ENCODE peak calls at places on chromosomes 1 and 21, in eight cellular contexts. One of them, this sample, is unnamed.

GRCh38 chr21:26597981-26598380 is 24.9 kb upstream of the CYYR1 start:
- DNase-seq in mucosa of descending colon: no peak
- DNase-seq in astrocyte of the spinal cord: no peak
- DNase-seq in Caco-2: no peak
- DNase-seq in uterus: no peak
- DNase-seq in HFF-Myc: no peak
- DNase-seq in transverse colon: no peak
- DNase-seq in hepatocyte: no peak
- DNase-seq in this sample: no peak

GRCh38 chr1:152050886-152051764 is 14.3 kb upstream of the S100A11 start:
- DNase-seq in mucosa of descending colon: no peak
- DNase-seq in astrocyte of the spinal cord: no peak
- DNase-seq in Caco-2: no peak
- DNase-seq in uterus: no peak
- DNase-seq in HFF-Myc: no peak
- DNase-seq in transverse colon: no peak
- DNase-seq in hepatocyte: no peak
- DNase-seq in this sample: no peak

GRCh38 chr1:204286841-204287387 is 72.8 kb downstream of the PLEKHA6 start:
- DNase-seq in mucosa of descending colon: no peak
- DNase-seq in astrocyte of the spinal cord: no peak
- DNase-seq in Caco-2: peak; percentile 60
- DNase-seq in uterus: no peak
- DNase-seq in HFF-Myc: no peak
- DNase-seq in transverse colon: peak; percentile 35
- DNase-seq in hepatocyte: peak; percentile 50
- DNase-seq in this sample: no peak

GRCh38 chr1:57316291-57316690 is 107.6 kb downstream of the DAB1 start:
- DNase-seq in mucosa of descending colon: no peak
- DNase-seq in astrocyte of the spinal cord: no peak
- DNase-seq in Caco-2: no peak
- DNase-seq in uterus: no peak
- DNase-seq in HFF-Myc: no peak
- DNase-seq in transverse colon: no peak
- DNase-seq in hepatocyte: no peak
- DNase-seq in this sample: no peak

GRCh38 chr21:26846036-26846931 is 1.1 kb upstream of the ADAMTS1 start:
- DNase-seq in mucosa of descending colon: peak; percentile 62
- DNase-seq in astrocyte of the spinal cord: peak; percentile 71
- DNase-seq in Caco-2: no peak
- DNase-seq in uterus: peak; percentile 91
- DNase-seq in HFF-Myc: no peak
- DNase-seq in transverse colon: peak; percentile 63
- DNase-seq in hepatocyte: peak; percentile 90
- DNase-seq in this sample: no peak

GRCh38 chr1:47507921-47508894 is 70.4 kb downstream of the FOXD2 start:
- DNase-seq in mucosa of descending colon: peak; percentile 69
- DNase-seq in astrocyte of the spinal cord: no peak
- DNase-seq in Caco-2: peak; percentile 73
- DNase-seq in uterus: peak; percentile 24
- DNase-seq in HFF-Myc: no peak
- DNase-seq in transverse colon: peak; percentile 42
- DNase-seq in hepatocyte: peak; percentile 55
- DNase-seq in this sample: no peak

GRCh38 chr1:153494976-153495535 is 34.6 kb upstream of the S100A7 start:
- DNase-seq in mucosa of descending colon: peak; percentile 81
- DNase-seq in astrocyte of the spinal cord: peak; percentile 59
- DNase-seq in Caco-2: peak; percentile 90
- DNase-seq in uterus: peak; percentile 77
- DNase-seq in HFF-Myc: no peak
- DNase-seq in transverse colon: peak; percentile 76
- DNase-seq in hepatocyte: peak; percentile 86
- DNase-seq in this sample: peak; percentile 12

GRCh38 chr1:245715291-245715701 is 560.5 kb downstream of the KIF26B start:
- DNase-seq in mucosa of descending colon: no peak
- DNase-seq in astrocyte of the spinal cord: peak; percentile 18
- DNase-seq in Caco-2: no peak
- DNase-seq in uterus: no peak
- DNase-seq in HFF-Myc: no peak
- DNase-seq in transverse colon: no peak
- DNase-seq in hepatocyte: no peak
- DNase-seq in this sample: no peak

GRCh38 chr1:94339229-94339927 is 78.8 kb upstream of the ABCD3 start:
- DNase-seq in mucosa of descending colon: no peak
- DNase-seq in astrocyte of the spinal cord: no peak
- DNase-seq in Caco-2: no peak
- DNase-seq in uterus: no peak
- DNase-seq in HFF-Myc: no peak
- DNase-seq in transverse colon: no peak
- DNase-seq in hepatocyte: no peak
- DNase-seq in this sample: no peak

GRCh38 chr1:53552146-53552940 is 93.1 kb downstream of the DMRTB1 start:
- DNase-seq in mucosa of descending colon: peak; percentile 1
- DNase-seq in astrocyte of the spinal cord: peak; percentile 76
- DNase-seq in Caco-2: no peak
- DNase-seq in uterus: peak; percentile 3
- DNase-seq in HFF-Myc: no peak
- DNase-seq in transverse colon: no peak
- DNase-seq in hepatocyte: no peak
- DNase-seq in this sample: no peak

GRCh38 chr21:44489962-44490361 is 34.7 kb downstream of the LRRC3 start:
- DNase-seq in mucosa of descending colon: no peak
- DNase-seq in astrocyte of the spinal cord: no peak
- DNase-seq in Caco-2: no peak
- DNase-seq in uterus: no peak
- DNase-seq in HFF-Myc: no peak
- DNase-seq in transverse colon: no peak
- DNase-seq in hepatocyte: no peak
- DNase-seq in this sample: no peak

GRCh38 chr1:206805357-206805756 is 33.1 kb upstream of the IL10 start:
- DNase-seq in mucosa of descending colon: no peak
- DNase-seq in astrocyte of the spinal cord: no peak
- DNase-seq in Caco-2: no peak
- DNase-seq in uterus: no peak
- DNase-seq in HFF-Myc: no peak
- DNase-seq in transverse colon: no peak
- DNase-seq in hepatocyte: no peak
- DNase-seq in this sample: no peak

GRCh38 chr1:245409341-245410195 is 254.8 kb downstream of the KIF26B start:
- DNase-seq in mucosa of descending colon: no peak
- DNase-seq in astrocyte of the spinal cord: no peak
- DNase-seq in Caco-2: peak; percentile 65
- DNase-seq in uterus: peak; percentile 15
- DNase-seq in HFF-Myc: no peak
- DNase-seq in transverse colon: no peak
- DNase-seq in hepatocyte: peak; percentile 38
- DNase-seq in this sample: no peak

GRCh38 chr1:30636621-30637020 is 86.8 kb downstream of the MATN1 start:
- DNase-seq in mucosa of descending colon: no peak
- DNase-seq in astrocyte of the spinal cord: no peak
- DNase-seq in Caco-2: no peak
- DNase-seq in uterus: no peak
- DNase-seq in HFF-Myc: no peak
- DNase-seq in transverse colon: no peak
- DNase-seq in hepatocyte: no peak
- DNase-seq in this sample: no peak

GRCh38 chr1:111731956-111732355 is 7.2 kb downstream of the INKA2 start:
- DNase-seq in mucosa of descending colon: no peak
- DNase-seq in astrocyte of the spinal cord: no peak
- DNase-seq in Caco-2: no peak
- DNase-seq in uterus: no peak
- DNase-seq in HFF-Myc: no peak
- DNase-seq in transverse colon: no peak
- DNase-seq in hepatocyte: no peak
- DNase-seq in this sample: no peak

GRCh38 chr1:232635778-232636356 is 5.9 kb upstream of the SIPA1L2 start:
- DNase-seq in mucosa of descending colon: no peak
- DNase-seq in astrocyte of the spinal cord: peak; percentile 73
- DNase-seq in Caco-2: peak; percentile 23
- DNase-seq in uterus: no peak
- DNase-seq in HFF-Myc: peak; percentile 22
- DNase-seq in transverse colon: no peak
- DNase-seq in hepatocyte: peak; percentile 72
- DNase-seq in this sample: no peak

GRCh38 chr1:211738709-211739301 is 63.4 kb upstream of the NEK2 start:
- DNase-seq in mucosa of descending colon: no peak
- DNase-seq in astrocyte of the spinal cord: no peak
- DNase-seq in Caco-2: no peak
- DNase-seq in uterus: no peak
- DNase-seq in HFF-Myc: no peak
- DNase-seq in transverse colon: no peak
- DNase-seq in hepatocyte: no peak
- DNase-seq in this sample: no peak

GRCh38 chr1:209807509-209807908 is 1.6 kb upstream of the IRF6 start:
- DNase-seq in mucosa of descending colon: no peak
- DNase-seq in astrocyte of the spinal cord: no peak
- DNase-seq in Caco-2: no peak
- DNase-seq in uterus: no peak
- DNase-seq in HFF-Myc: no peak
- DNase-seq in transverse colon: no peak
- DNase-seq in hepatocyte: no peak
- DNase-seq in this sample: no peak

GRCh38 chr1:187261637-187262036 is 432.9 kb downstream of the PLA2G4A start:
- DNase-seq in mucosa of descending colon: no peak
- DNase-seq in astrocyte of the spinal cord: no peak
- DNase-seq in Caco-2: no peak
- DNase-seq in uterus: no peak
- DNase-seq in HFF-Myc: no peak
- DNase-seq in transverse colon: no peak
- DNase-seq in hepatocyte: no peak
- DNase-seq in this sample: no peak

GRCh38 chr1:187262731-187263130 is 434.0 kb downstream of the PLA2G4A start:
- DNase-seq in mucosa of descending colon: no peak
- DNase-seq in astrocyte of the spinal cord: no peak
- DNase-seq in Caco-2: no peak
- DNase-seq in uterus: no peak
- DNase-seq in HFF-Myc: no peak
- DNase-seq in transverse colon: no peak
- DNase-seq in hepatocyte: no peak
- DNase-seq in this sample: no peak

GRCh38 chr1:187252923-187253322 is 424.2 kb downstream of the PLA2G4A start:
- DNase-seq in mucosa of descending colon: no peak
- DNase-seq in astrocyte of the spinal cord: no peak
- DNase-seq in Caco-2: no peak
- DNase-seq in uterus: no peak
- DNase-seq in HFF-Myc: no peak
- DNase-seq in transverse colon: no peak
- DNase-seq in hepatocyte: no peak
- DNase-seq in this sample: no peak

GRCh38 chr1:187257476-187257875 is 428.7 kb downstream of the PLA2G4A start:
- DNase-seq in mucosa of descending colon: no peak
- DNase-seq in astrocyte of the spinal cord: no peak
- DNase-seq in Caco-2: no peak
- DNase-seq in uterus: no peak
- DNase-seq in HFF-Myc: no peak
- DNase-seq in transverse colon: no peak
- DNase-seq in hepatocyte: no peak
- DNase-seq in this sample: no peak
- TF ChIP-seq CTCF in mucosa of descending colon: no peak
- TF ChIP-seq CTCF in astrocyte of the spinal cord: no peak
- TF ChIP-seq CTCF in Caco-2: no peak
- TF ChIP-seq CTCF in uterus: no peak
- TF ChIP-seq CTCF in HFF-Myc: no peak
- TF ChIP-seq CTCF in transverse colon: no peak
- TF ChIP-seq CTCF in hepatocyte: no peak
- TF ChIP-seq CTCF in this sample: no peak

GRCh38 chr1:18644469-18645171 is 14.0 kb downstream of the PAX7 start:
- DNase-seq in mucosa of descending colon: no peak
- DNase-seq in astrocyte of the spinal cord: no peak
- DNase-seq in Caco-2: no peak
- DNase-seq in uterus: no peak
- DNase-seq in HFF-Myc: no peak
- DNase-seq in transverse colon: no peak
- DNase-seq in hepatocyte: no peak
- DNase-seq in this sample: no peak

GRCh38 chr1:18645172-18646090 is 14.8 kb downstream of the PAX7 start:
- DNase-seq in mucosa of descending colon: no peak
- DNase-seq in astrocyte of the spinal cord: no peak
- DNase-seq in Caco-2: no peak
- DNase-seq in uterus: no peak
- DNase-seq in HFF-Myc: no peak
- DNase-seq in transverse colon: no peak
- DNase-seq in hepatocyte: no peak
- DNase-seq in this sample: no peak

GRCh38 chr1:18643154-18644012 is 12.7 kb downstream of the PAX7 start:
- DNase-seq in mucosa of descending colon: no peak
- DNase-seq in astrocyte of the spinal cord: no peak
- DNase-seq in Caco-2: peak; percentile 57
- DNase-seq in uterus: no peak
- DNase-seq in HFF-Myc: no peak
- DNase-seq in transverse colon: no peak
- DNase-seq in hepatocyte: no peak
- DNase-seq in this sample: no peak

GRCh38 chr1:18642278-18643095 is 11.8 kb downstream of the PAX7 start:
- DNase-seq in mucosa of descending colon: no peak
- DNase-seq in astrocyte of the spinal cord: no peak
- DNase-seq in Caco-2: no peak
- DNase-seq in uterus: no peak
- DNase-seq in HFF-Myc: no peak
- DNase-seq in transverse colon: no peak
- DNase-seq in hepatocyte: no peak
- DNase-seq in this sample: no peak

DNA sequence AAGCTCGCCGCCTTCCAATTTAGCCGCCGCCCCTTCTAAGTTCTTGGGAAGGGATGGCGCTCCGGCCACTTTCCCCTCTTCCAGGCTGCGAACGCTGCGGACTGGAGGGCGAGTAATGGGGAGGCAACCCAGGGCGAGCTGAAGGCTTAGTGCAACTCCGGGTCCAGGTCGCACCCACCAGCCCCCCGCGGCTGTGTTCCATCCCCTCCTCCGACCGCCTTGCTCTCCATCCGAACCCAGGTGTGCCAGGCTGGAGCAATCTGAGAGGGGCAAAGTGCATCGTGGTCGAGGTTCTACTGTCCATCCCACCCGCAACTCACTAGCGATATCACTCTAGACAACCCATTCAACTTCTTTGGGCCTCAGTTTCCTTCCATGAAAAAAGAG is 13.4 kb downstream of the PAX7 start:
- DNase-seq in mucosa of descending colon: no peak
- DNase-seq in astrocyte of the spinal cord: no peak
- DNase-seq in Caco-2: no peak
- DNase-seq in uterus: no peak
- DNase-seq in HFF-Myc: no peak
- DNase-seq in transverse colon: no peak
- DNase-seq in hepatocyte: no peak
- DNase-seq in this sample: no peak
- H3K4me3 ChIP-seq in mucosa of descending colon: no peak overlapping the region
- H3K4me3 ChIP-seq in astrocyte of the spinal cord: no peak overlapping the region
- H3K4me3 ChIP-seq in Caco-2: no peak overlapping the region
- H3K4me3 ChIP-seq in uterus: no peak overlapping the region
- H3K4me3 ChIP-seq in HFF-Myc: no peak overlapping the region
- H3K4me3 ChIP-seq in transverse colon: no peak overlapping the region
- H3K4me3 ChIP-seq in hepatocyte: no peak overlapping the region
- H3K4me3 ChIP-seq in this sample: no peak overlapping the region

GRCh38 chr1:101833312-101833711 is 163.4 kb downstream of the OLFM3 start:
- DNase-seq in mucosa of descending colon: no peak
- DNase-seq in astrocyte of the spinal cord: no peak
- DNase-seq in Caco-2: no peak
- DNase-seq in uterus: no peak
- DNase-seq in HFF-Myc: no peak
- DNase-seq in transverse colon: no peak
- DNase-seq in hepatocyte: no peak
- DNase-seq in this sample: no peak
- TF ChIP-seq CTCF in mucosa of descending colon: no peak
- TF ChIP-seq CTCF in astrocyte of the spinal cord: no peak
- TF ChIP-seq CTCF in Caco-2: no peak
- TF ChIP-seq CTCF in uterus: no peak
- TF ChIP-seq CTCF in HFF-Myc: no peak
- TF ChIP-seq CTCF in transverse colon: no peak
- TF ChIP-seq CTCF in hepatocyte: no peak
- TF ChIP-seq CTCF in this sample: no peak

GRCh38 chr1:46180082-46180616 is 3.9 kb upstream of the P3R3URF start:
- DNase-seq in mucosa of descending colon: peak; percentile 95
- DNase-seq in astrocyte of the spinal cord: peak; percentile 11
- DNase-seq in Caco-2: peak; percentile 55
- DNase-seq in uterus: no peak
- DNase-seq in HFF-Myc: no peak
- DNase-seq in transverse colon: peak; percentile 92
- DNase-seq in hepatocyte: peak; percentile 71
- DNase-seq in this sample: no peak
- H3K4me3 ChIP-seq in mucosa of descending colon: peak overlapping the region; percentile 17
- H3K4me3 ChIP-seq in astrocyte of the spinal cord: no peak overlapping the region
- H3K4me3 ChIP-seq in Caco-2: no peak overlapping the region
- H3K4me3 ChIP-seq in uterus: no peak overlapping the region
- H3K4me3 ChIP-seq in HFF-Myc: no peak overlapping the region
- H3K4me3 ChIP-seq in transverse colon: peak overlapping the region; percentile 34
- H3K4me3 ChIP-seq in hepatocyte: no peak overlapping the region
- H3K4me3 ChIP-seq in this sample: no peak overlapping the region

This sample was measured in GM12864.